ENCODE peak calls at places on chromosomes 5 and 9, in eight cellular contexts. One of them, this sample, is unnamed.

GRCh38 chr9:136312436-136312835 is 8.5 kb upstream of the CCDC187 start:
- DNase-seq in stomach: peak; percentile 54
- DNase-seq in endothelial cell of umbilical vein: peak; percentile 51
- DNase-seq in ovary: peak; percentile 76
- DNase-seq in psoas muscle: no peak
- DNase-seq in upper lobe of right lung: no peak
- DNase-seq in transverse colon: peak; percentile 31
- DNase-seq in lower lobe of right lung: no peak
- DNase-seq in this sample: no peak

GRCh38 chr5:99865159-99865558 is 670.0 kb upstream of the FAM174A start:
- DNase-seq in stomach: no peak
- DNase-seq in endothelial cell of umbilical vein: no peak
- DNase-seq in ovary: no peak
- DNase-seq in psoas muscle: no peak
- DNase-seq in upper lobe of right lung: no peak
- DNase-seq in transverse colon: no peak
- DNase-seq in lower lobe of right lung: no peak
- DNase-seq in this sample: no peak

GRCh38 chr5:139641116-139642080 is 6.8 kb upstream of the CXXC5 start:
- DNase-seq in stomach: peak; percentile 16
- DNase-seq in endothelial cell of umbilical vein: no peak
- DNase-seq in ovary: no peak
- DNase-seq in psoas muscle: no peak
- DNase-seq in upper lobe of right lung: no peak
- DNase-seq in transverse colon: no peak
- DNase-seq in lower lobe of right lung: no peak
- DNase-seq in this sample: no peak

GRCh38 chr9:80867731-80868130 is 821.6 kb downstream of the TLE1 start:
- DNase-seq in stomach: no peak
- DNase-seq in endothelial cell of umbilical vein: no peak
- DNase-seq in ovary: no peak
- DNase-seq in psoas muscle: no peak
- DNase-seq in upper lobe of right lung: no peak
- DNase-seq in transverse colon: no peak
- DNase-seq in lower lobe of right lung: no peak
- DNase-seq in this sample: no peak

GRCh38 chr5:10831416-10831815 is 70.4 kb upstream of the DAP start:
- DNase-seq in stomach: no peak
- DNase-seq in endothelial cell of umbilical vein: no peak
- DNase-seq in ovary: no peak
- DNase-seq in psoas muscle: no peak
- DNase-seq in upper lobe of right lung: no peak
- DNase-seq in transverse colon: no peak
- DNase-seq in lower lobe of right lung: no peak
- DNase-seq in this sample: peak; percentile 95

GRCh38 chr5:28726815-28727214 is 1688.4 kb upstream of the CDH9 start:
- DNase-seq in stomach: no peak
- DNase-seq in endothelial cell of umbilical vein: no peak
- DNase-seq in ovary: no peak
- DNase-seq in psoas muscle: no peak
- DNase-seq in upper lobe of right lung: no peak
- DNase-seq in transverse colon: no peak
- DNase-seq in lower lobe of right lung: no peak
- DNase-seq in this sample: no peak

GRCh38 chr9:123795336-123795735 is 134.6 kb downstream of the DENND1A start:
- DNase-seq in stomach: no peak
- DNase-seq in endothelial cell of umbilical vein: no peak
- DNase-seq in ovary: no peak
- DNase-seq in psoas muscle: no peak
- DNase-seq in upper lobe of right lung: no peak
- DNase-seq in transverse colon: no peak
- DNase-seq in lower lobe of right lung: no peak
- DNase-seq in this sample: no peak

GRCh38 chr5:159680095-159680494 is 236.2 kb upstream of the ADRA1B start:
- DNase-seq in stomach: no peak
- DNase-seq in endothelial cell of umbilical vein: no peak
- DNase-seq in ovary: no peak
- DNase-seq in psoas muscle: no peak
- DNase-seq in upper lobe of right lung: no peak
- DNase-seq in transverse colon: no peak
- DNase-seq in lower lobe of right lung: no peak
- DNase-seq in this sample: no peak

GRCh38 chr5:115374057-115374775 is 77.8 kb upstream of the CCDC112 start:
- DNase-seq in stomach: no peak
- DNase-seq in endothelial cell of umbilical vein: no peak
- DNase-seq in ovary: no peak
- DNase-seq in psoas muscle: no peak
- DNase-seq in upper lobe of right lung: no peak
- DNase-seq in transverse colon: peak; percentile 42
- DNase-seq in lower lobe of right lung: no peak
- DNase-seq in this sample: no peak

GRCh38 chr9:19379283-19379682 is 753 bp downstream of the RPS6 start:
- DNase-seq in stomach: no peak
- DNase-seq in endothelial cell of umbilical vein: no peak
- DNase-seq in ovary: no peak
- DNase-seq in psoas muscle: no peak
- DNase-seq in upper lobe of right lung: no peak
- DNase-seq in transverse colon: no peak
- DNase-seq in lower lobe of right lung: no peak
- DNase-seq in this sample: no peak

GRCh38 chr9:19376931-19377330 is 3.1 kb downstream of the RPS6 start:
- DNase-seq in stomach: no peak
- DNase-seq in endothelial cell of umbilical vein: no peak
- DNase-seq in ovary: no peak
- DNase-seq in psoas muscle: no peak
- DNase-seq in upper lobe of right lung: no peak
- DNase-seq in transverse colon: no peak
- DNase-seq in lower lobe of right lung: no peak
- DNase-seq in this sample: no peak

GRCh38 chr9:19378154-19378553 is 1.9 kb downstream of the RPS6 start:
- DNase-seq in stomach: no peak
- DNase-seq in endothelial cell of umbilical vein: no peak
- DNase-seq in ovary: no peak
- DNase-seq in psoas muscle: no peak
- DNase-seq in upper lobe of right lung: no peak
- DNase-seq in transverse colon: no peak
- DNase-seq in lower lobe of right lung: no peak
- DNase-seq in this sample: no peak

GRCh38 chr9:19379697-19380046 is 364 bp downstream of the RPS6 start:
- DNase-seq in stomach: no peak
- DNase-seq in endothelial cell of umbilical vein: peak; percentile 69
- DNase-seq in ovary: no peak
- DNase-seq in psoas muscle: peak; percentile 71
- DNase-seq in upper lobe of right lung: no peak
- DNase-seq in transverse colon: peak; percentile 42
- DNase-seq in lower lobe of right lung: no peak
- DNase-seq in this sample: no peak

GRCh38 chr9:19378647-19379046 is 1.4 kb downstream of the RPS6 start:
- DNase-seq in stomach: no peak
- DNase-seq in endothelial cell of umbilical vein: peak; percentile 36
- DNase-seq in ovary: no peak
- DNase-seq in psoas muscle: no peak
- DNase-seq in upper lobe of right lung: no peak
- DNase-seq in transverse colon: no peak
- DNase-seq in lower lobe of right lung: no peak
- DNase-seq in this sample: no peak
- H3K36me3 ChIP-seq in stomach: peaks cover 55% of the 10 kb centered on the region
- H3K36me3 ChIP-seq in endothelial cell of umbilical vein: peaks cover 34% of the 10 kb centered on the region
- H3K36me3 ChIP-seq in ovary: no peaks in the 10 kb centered on the region
- H3K36me3 ChIP-seq in psoas muscle: peaks cover 59% of the 10 kb centered on the region
- H3K36me3 ChIP-seq in upper lobe of right lung: peaks cover 55% of the 10 kb centered on the region
- H3K36me3 ChIP-seq in transverse colon: no peaks in the 10 kb centered on the region
- H3K36me3 ChIP-seq in lower lobe of right lung: peaks cover 57% of the 10 kb centered on the region
- H3K36me3 ChIP-seq in this sample: peaks cover 8% of the 10 kb centered on the region

DNA sequence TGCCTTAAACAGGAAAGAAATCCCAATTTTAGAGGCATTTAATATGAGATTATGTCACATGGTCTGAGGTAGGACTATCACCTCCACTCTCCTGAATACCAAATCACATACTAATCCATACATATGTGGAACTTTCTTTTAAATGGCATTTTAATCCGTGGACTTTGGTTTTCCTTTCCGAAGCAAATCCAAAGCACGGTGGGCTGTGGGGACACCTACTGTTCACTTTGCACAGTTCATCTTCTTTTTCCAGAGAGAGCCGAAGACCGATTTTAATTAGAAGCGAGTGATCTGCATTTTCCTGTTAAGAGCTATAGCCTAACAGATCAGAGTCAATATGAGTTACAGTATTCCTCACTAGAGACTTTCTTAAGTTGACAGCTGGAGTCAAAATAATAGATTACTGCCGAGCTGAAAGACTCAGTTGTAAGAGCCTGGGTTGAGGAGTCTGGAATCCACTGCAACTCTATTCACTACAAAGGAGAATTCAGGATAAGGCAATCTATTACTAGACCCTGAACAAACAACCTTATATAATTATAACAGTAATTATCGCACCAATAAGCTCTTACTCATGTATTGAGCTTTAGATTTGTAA is 144.8 kb downstream of the TRPM6 start:
- DNase-seq in stomach: no peak
- DNase-seq in endothelial cell of umbilical vein: peak; percentile 44
- DNase-seq in ovary: no peak
- DNase-seq in psoas muscle: no peak
- DNase-seq in upper lobe of right lung: no peak
- DNase-seq in transverse colon: peak; percentile 14
- DNase-seq in lower lobe of right lung: no peak
- DNase-seq in this sample: no peak
- TF ChIP-seq CTCF in stomach: peak; percentile 35
- TF ChIP-seq CTCF in endothelial cell of umbilical vein: peak; percentile 43
- TF ChIP-seq CTCF in ovary: no peak
- TF ChIP-seq CTCF in psoas muscle: peak; percentile 67
- TF ChIP-seq CTCF in upper lobe of right lung: peak; percentile 60
- TF ChIP-seq CTCF in transverse colon: peak; percentile 39
- TF ChIP-seq CTCF in lower lobe of right lung: peak; percentile 55
- TF ChIP-seq CTCF in this sample: peak; percentile 77

GRCh38 chr9:36744678-36745077 is 172.0 kb downstream of the MELK start:
- DNase-seq in stomach: no peak
- DNase-seq in endothelial cell of umbilical vein: no peak
- DNase-seq in ovary: no peak
- DNase-seq in psoas muscle: no peak
- DNase-seq in upper lobe of right lung: no peak
- DNase-seq in transverse colon: no peak
- DNase-seq in lower lobe of right lung: no peak
- DNase-seq in this sample: no peak
- H3K27me3 ChIP-seq in stomach: peaks cover 99% of the 10 kb centered on the region
- H3K27me3 ChIP-seq in endothelial cell of umbilical vein: peaks cover 21% of the 10 kb centered on the region
- H3K27me3 ChIP-seq in ovary: no peaks in the 10 kb centered on the region
- H3K27me3 ChIP-seq in psoas muscle: no peaks in the 10 kb centered on the region
- H3K27me3 ChIP-seq in upper lobe of right lung: peaks cover 33% of the 10 kb centered on the region
- H3K27me3 ChIP-seq in transverse colon: peaks cover 50% of the 10 kb centered on the region
- H3K27me3 ChIP-seq in lower lobe of right lung: peaks cover 42% of the 10 kb centered on the region
- H3K27me3 ChIP-seq in this sample: peaks cover 9% of the 10 kb centered on the region

DNA sequence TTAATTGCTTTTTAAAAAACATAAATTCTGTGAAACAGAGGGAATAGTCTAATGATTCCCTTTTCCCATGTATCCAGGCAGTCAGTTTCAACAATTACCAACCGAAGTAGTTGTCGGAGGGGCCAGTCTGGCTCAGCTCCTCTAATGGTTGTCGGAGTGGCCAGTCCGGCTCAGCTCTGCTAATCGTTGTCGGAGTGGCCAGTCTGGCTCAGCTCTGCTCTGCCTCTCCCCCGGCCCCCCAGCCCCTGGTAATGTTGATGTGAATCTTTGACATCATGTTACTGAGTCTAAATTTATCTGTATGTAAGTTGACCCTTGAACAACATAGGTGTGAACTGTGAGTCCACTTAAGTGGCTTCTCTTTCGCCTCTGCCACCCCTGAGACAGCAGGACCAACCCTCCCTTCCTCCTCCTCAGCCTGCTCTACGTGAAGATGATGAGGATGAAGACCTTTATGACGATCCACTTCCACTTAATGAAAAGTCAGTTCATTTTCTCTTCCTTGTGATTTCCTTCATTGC is 9.4 kb downstream of the NDUFS6 start:
- DNase-seq in stomach: no peak
- DNase-seq in endothelial cell of umbilical vein: no peak
- DNase-seq in ovary: no peak
- DNase-seq in psoas muscle: peak; percentile 49
- DNase-seq in upper lobe of right lung: no peak
- DNase-seq in transverse colon: no peak
- DNase-seq in lower lobe of right lung: no peak
- DNase-seq in this sample: no peak
- H3K36me3 ChIP-seq in stomach: peaks cover 100% of the 10 kb centered on the region
- H3K36me3 ChIP-seq in endothelial cell of umbilical vein: peaks cover 12% of the 10 kb centered on the region
- H3K36me3 ChIP-seq in ovary: no peaks in the 10 kb centered on the region
- H3K36me3 ChIP-seq in psoas muscle: peaks cover 95% of the 10 kb centered on the region
- H3K36me3 ChIP-seq in upper lobe of right lung: peaks cover 89% of the 10 kb centered on the region
- H3K36me3 ChIP-seq in transverse colon: peaks cover 3% of the 10 kb centered on the region
- H3K36me3 ChIP-seq in lower lobe of right lung: peaks cover 100% of the 10 kb centered on the region
- H3K36me3 ChIP-seq in this sample: peaks cover 30% of the 10 kb centered on the region

GRCh38 chr5:92674322-92674721 is 906.7 kb downstream of the NR2F1-AS1 start:
- DNase-seq in stomach: no peak
- DNase-seq in endothelial cell of umbilical vein: no peak
- DNase-seq in ovary: no peak
- DNase-seq in psoas muscle: no peak
- DNase-seq in upper lobe of right lung: no peak
- DNase-seq in transverse colon: no peak
- DNase-seq in lower lobe of right lung: no peak
- DNase-seq in this sample: no peak

GRCh38 chr5:92676839-92677197 is 904.2 kb downstream of the NR2F1-AS1 start:
- DNase-seq in stomach: no peak
- DNase-seq in endothelial cell of umbilical vein: no peak
- DNase-seq in ovary: no peak
- DNase-seq in psoas muscle: no peak
- DNase-seq in upper lobe of right lung: no peak
- DNase-seq in transverse colon: no peak
- DNase-seq in lower lobe of right lung: no peak
- DNase-seq in this sample: no peak

GRCh38 chr5:92676120-92676838 is 904.7 kb downstream of the NR2F1-AS1 start:
- DNase-seq in stomach: no peak
- DNase-seq in endothelial cell of umbilical vein: no peak
- DNase-seq in ovary: no peak
- DNase-seq in psoas muscle: no peak
- DNase-seq in upper lobe of right lung: no peak
- DNase-seq in transverse colon: no peak
- DNase-seq in lower lobe of right lung: no peak
- DNase-seq in this sample: no peak

GRCh38 chr5:92678576-92679105 is 902.4 kb downstream of the NR2F1-AS1 start:
- DNase-seq in stomach: no peak
- DNase-seq in endothelial cell of umbilical vein: peak; percentile 3
- DNase-seq in ovary: no peak
- DNase-seq in psoas muscle: no peak
- DNase-seq in upper lobe of right lung: no peak
- DNase-seq in transverse colon: no peak
- DNase-seq in lower lobe of right lung: no peak
- DNase-seq in this sample: no peak
- TF ChIP-seq CTCF in stomach: no peak
- TF ChIP-seq CTCF in endothelial cell of umbilical vein: no peak
- TF ChIP-seq CTCF in ovary: no peak
- TF ChIP-seq CTCF in psoas muscle: no peak
- TF ChIP-seq CTCF in upper lobe of right lung: peak; percentile 17
- TF ChIP-seq CTCF in transverse colon: no peak
- TF ChIP-seq CTCF in lower lobe of right lung: no peak
- TF ChIP-seq CTCF in this sample: no peak